ENCODE peak calls at places on chromosomes 3 and 15, in five cellular contexts. G is stomach, R is cardiac fibroblast, B is GM23248, X is AG08396. M is an unnamed sample.

GRCh38 chr3:151864423-151865101 is 8.9 kb upstream of the SUCNR1 start:
- DNase-seq in B (peak; percentile 76), G (no peak), X (peak; percentile 26), R (peak; percentile 90), M (peak; percentile 63)

GRCh38 chr3:53730565-53730964 is 115.7 kb downstream of the CHDH start:
- DNase-seq in G (no peak), R (peak; percentile 3), B (peak; percentile 22), X (peak; percentile 21), M (no peak)

GRCh38 chr15:23648920-23649515 is 1.4 kb upstream of the MAGEL2 start:
- DNase-seq in B (peak; percentile 33), X (no peak), R (no peak), G (peak; percentile 48), M (peak; percentile 71)

GRCh38 chr3:71998995-71999673 is 214.2 kb upstream of the PROK2 start:
- DNase-seq in X (peak; percentile 65), B (peak; percentile 97), R (peak; percentile 98), G (no peak), M (no peak)

GRCh38 chr3:65776494-65776893 is 262.2 kb downstream of the MAGI1 start:
- DNase-seq in G (no peak), R (no peak), B (peak; percentile 73), X (peak; percentile 22), M (no peak)

GRCh38 chr15:75905231-75905630 is 1.6 kb downstream of the FBXO22 start:
- DNase-seq in X (no peak), R (no peak), B (no peak), G (no peak), M (no peak)

GRCh38 chr15:40456299-40456712 is 14.5 kb upstream of the CHST14 start:
- DNase-seq in G (peak; percentile 60), B (no peak), R (no peak), X (no peak), M (no peak)

GRCh38 chr3:120095226-120096165 is 1.2 kb upstream of the GSK3B start:
- DNase-seq in R (peak; percentile 94), X (peak; percentile 82), B (peak; percentile 96), G (peak; percentile 92), M (peak; percentile 95)

GRCh38 chr3:123343296-123344174 is 105.4 kb downstream of the ADCY5 start:
- DNase-seq in R (no peak), B (no peak), X (no peak), G (no peak), M (no peak)

GRCh38 chr3:151085889-151086483 is 522 bp downstream of the MED12L start:
- DNase-seq in B (peak; percentile 49), X (peak; percentile 36), R (no peak), G (no peak), M (peak; percentile 29)

GRCh38 chr3:14306167-14306566 is 96.2 kb upstream of the SLC6A6 start:
- DNase-seq in B (no peak), R (no peak), X (no peak), G (no peak), M (no peak)

GRCh38 chr15:85649372-85649771 is 145.4 kb downstream of the KLHL25 start:
- DNase-seq in B (peak; percentile 93), G (no peak), R (peak; percentile 92), X (peak; percentile 41), M (no peak)

GRCh38 chr3:72769758-72770540 is 78.3 kb downstream of the SHQ1 start:
- DNase-seq in B (no peak), G (no peak), X (no peak), R (no peak), M (peak; percentile 28)

GRCh38 chr3:83934208-83935150 is 1024.3 kb upstream of the CADM2 start:
- DNase-seq in G (no peak), B (no peak), X (no peak), R (peak; percentile 22), M (no peak)

GRCh38 chr15:60906275-60906674 is 322.8 kb downstream of the RORA start:
- DNase-seq in X (no peak), B (no peak), G (no peak), R (no peak), M (no peak)

GRCh38 chr3:24363242-24363641 is 131.4 kb downstream of the THRB start:
- DNase-seq in R (peak; percentile 41), G (peak; percentile 33), B (peak; percentile 19), X (no peak), M (no peak)

GRCh38 chr3:40546811-40547210 is 22.1 kb downstream of the ZNF621 start:
- DNase-seq in G (no peak), B (peak; percentile 88), R (peak; percentile 83), X (peak; percentile 57), M (peak; percentile 50)

GRCh38 chr15:55564347-55565145 is 23.6 kb downstream of the PYGO1 start:
- DNase-seq in X (no peak), B (no peak), R (no peak), G (no peak), M (peak; percentile 41)

GRCh38 chr3:143849854-143850549 is 1.7 kb upstream of the SLC9A9 start:
- DNase-seq in G (no peak), X (peak; percentile 48), B (peak; percentile 89), R (peak; percentile 89), M (no peak)

GRCh38 chr3:197504239-197505191 is 51.3 kb downstream of the BDH1 start:
- DNase-seq in R (no peak), X (no peak), G (no peak), B (no peak), M (peak; percentile 72)

GRCh38 chr15:26771168-26771916 is 1.5 kb downstream of the GABRB3 start:
- DNase-seq in X (peak; percentile 28), B (peak; percentile 8), R (no peak), G (peak; percentile 35), M (peak; percentile 75)

GRCh38 chr3:32140943-32141342 is 34.5 kb downstream of the GPD1L start:
- DNase-seq in X (no peak), R (no peak), B (no peak), G (no peak), M (no peak)

GRCh38 chr3:15769256-15769915 is 28.4 kb downstream of the ANKRD28 start:
- DNase-seq in B (peak; percentile 44), R (no peak), X (no peak), G (no peak), M (no peak)

GRCh38 chr3:43348852-43349574 is 62.7 kb downstream of the SNRK start:
- DNase-seq in B (no peak), R (no peak), G (no peak), X (no peak), M (no peak)

GRCh38 chr3:105014631-105015030 is 352.1 kb upstream of the ALCAM start:
- DNase-seq in B (peak; percentile 9), X (no peak), R (peak; percentile 36), G (no peak), M (no peak)

GRCh38 chr3:186570941-186571643 is 572 bp downstream of the DNAJB11 start:
- DNase-seq in R (no peak), G (no peak), B (peak; percentile 17), X (no peak), M (no peak)

GRCh38 chr15:38463893-38464292 is 10.0 kb downstream of the FAM98B start:
- DNase-seq in B (no peak), R (no peak), G (no peak), X (no peak), M (no peak)

GRCh38 chr3:57409471-57409870 is 117.0 kb upstream of the ASB14 start:
- DNase-seq in R (no peak), B (no peak), X (no peak), G (no peak), M (no peak)

GRCh38 chr3:171165499-171165921 is 139.0 kb upstream of the SLC2A2 start:
- DNase-seq in R (no peak), G (no peak), B (no peak), X (no peak), M (no peak)

M was measured in NCI-H82.